ENCODE peak calls at places on chromosome 11, in seven cellular contexts. A is cardiac muscle cell, Z is PC-3, H is uterus, Y is left ventricle myocardium inferior, N is lung, C is left lung. V is an unnamed sample.

GRCh38 chr11:14914536-14914935 is 22.5 kb upstream of the CYP2R1 start:
- DNase-seq in A (no peak), Z (no peak), H (no peak), Y (no peak), N (no peak), C (no peak), V (no peak)

GRCh38 chr11:119030029-119030328 is 698 bp downstream of the SLC37A4 start:
- DNase-seq in A (no peak), Z (no peak), H (no peak), Y (no peak), N (no peak), C (no peak), V (no peak)

GRCh38 chr11:18792066-18792591 is 531 bp upstream of the PTPN5 start:
- DNase-seq in A (peak; percentile 37), Z (no peak), H (no peak), Y (no peak), N (no peak), C (no peak), V (no peak)

GRCh38 chr11:128859563-128860441 is 7.3 kb downstream of the KCNJ1 start:
- DNase-seq in A (peak; percentile 74), Z (peak; percentile 73), H (peak; percentile 49), Y (peak; percentile 76), N (peak; percentile 75), C (peak; percentile 66), V (peak; percentile 90)

GRCh38 chr11:130070829-130071205 is 1.1 kb downstream of the APLP2 start:
- DNase-seq in A (peak; percentile 54), Z (peak; percentile 36), H (no peak), Y (no peak), N (peak; percentile 59), C (peak; percentile 59), V (peak; percentile 50)

GRCh38 chr11:126034026-126034822 is 28.4 kb downstream of the CDON start:
- DNase-seq in A (no peak), Z (no peak), H (no peak), Y (no peak), N (no peak), C (no peak), V (no peak)

GRCh38 chr11:132685174-132685611 is 847.1 kb downstream of the OPCML start:
- DNase-seq in A (no peak), Z (no peak), H (no peak), Y (no peak), N (no peak), C (no peak), V (no peak)

GRCh38 chr11:124717786-124718634 is 21.7 kb upstream of the NRGN start:
- DNase-seq in A (peak; percentile 27), Z (peak; percentile 52), H (peak; percentile 27), Y (peak; percentile 56), N (peak; percentile 45), C (peak; percentile 38), V (peak; percentile 64)

GRCh38 chr11:16612801-16613400 is 125.5 kb upstream of the C11orf58 start:
- DNase-seq in A (peak; percentile 18), Z (no peak), H (no peak), Y (no peak), N (no peak), C (peak; percentile 22), V (no peak)

GRCh38 chr11:74746868-74747267 is 1.8 kb upstream of the RNF169 start:
- DNase-seq in A (no peak), Z (no peak), H (no peak), Y (no peak), N (no peak), C (no peak), V (no peak)

DNA sequence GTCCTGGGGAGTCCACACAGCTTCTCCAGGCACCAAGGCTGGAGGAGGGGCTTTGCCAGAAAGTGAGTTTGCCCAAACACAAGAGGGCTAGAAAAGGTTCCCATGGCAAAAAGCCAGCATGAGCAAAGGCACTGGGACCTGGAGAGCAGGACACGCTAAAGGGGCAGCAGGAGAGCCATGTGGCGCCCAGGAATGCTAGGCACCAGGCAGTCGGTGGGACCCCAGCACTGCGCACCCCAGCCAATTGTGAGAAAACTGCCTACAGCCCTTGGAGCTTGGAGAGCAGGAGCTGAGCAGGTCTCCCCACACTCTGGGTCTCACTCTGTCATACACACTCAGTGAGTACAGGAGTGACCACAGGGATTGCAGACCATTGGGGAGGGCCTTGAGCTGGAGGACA is 5.2 kb upstream of the RAB1B start:
- DNase-seq in A (no peak), Z (no peak), H (no peak), Y (no peak), N (no peak), C (no peak), V (no peak)
- H3K36me3 ChIP-seq in A (no peaks in the 10 kb centered on the region), Z (peaks cover 34% of the 10 kb centered on the region), H (no peaks in the 10 kb centered on the region), Y (peaks cover 48% of the 10 kb centered on the region), N (peaks cover 24% of the 10 kb centered on the region), C (peaks cover 56% of the 10 kb centered on the region), V (peaks cover 3% of the 10 kb centered on the region)

DNA sequence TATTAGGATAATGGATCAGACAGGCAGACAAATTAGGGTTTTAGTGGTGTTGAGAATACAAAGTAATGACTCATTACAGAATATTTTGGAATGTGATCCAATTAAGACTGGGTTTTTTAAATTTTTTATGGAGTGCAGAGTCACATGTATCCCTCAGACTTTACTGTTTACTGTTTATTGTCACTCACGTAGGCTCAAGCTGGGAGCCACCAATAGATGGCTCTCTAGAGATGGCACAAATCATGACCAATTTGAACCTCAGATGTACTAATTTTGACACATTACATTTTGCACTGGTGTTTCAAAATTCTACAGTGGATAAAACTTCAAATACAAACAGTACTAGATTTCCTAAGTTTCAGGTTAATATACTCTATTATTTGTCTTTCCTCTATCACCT is 53.6 kb upstream of the ANO3 start:
- DNase-seq in A (no peak), Z (no peak), H (no peak), Y (no peak), N (no peak), C (no peak), V (no peak)
- H3K36me3 ChIP-seq in A (no peaks in the 10 kb centered on the region), Z (no peaks in the 10 kb centered on the region), H (no peaks in the 10 kb centered on the region), Y (no peaks in the 10 kb centered on the region), N (no peaks in the 10 kb centered on the region), C (no peaks in the 10 kb centered on the region), V (no peaks in the 10 kb centered on the region)

DNA sequence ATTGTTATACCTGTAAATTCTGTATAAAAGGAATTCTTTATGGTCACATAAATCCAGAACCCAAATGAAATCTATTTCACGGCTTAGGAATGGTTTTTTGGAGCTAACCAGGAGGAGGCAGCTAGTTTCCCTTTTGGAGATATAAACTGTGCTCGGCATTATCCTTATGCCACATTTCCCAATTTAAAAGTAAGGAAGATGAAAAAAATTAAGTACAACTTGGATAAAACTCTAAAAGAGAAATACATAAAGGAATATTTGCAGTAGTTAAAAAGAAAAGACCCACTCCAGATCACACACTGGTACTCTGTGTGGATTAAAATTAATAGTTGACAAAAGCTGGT is 17.7 kb downstream of the DLAT start:
- DNase-seq in A (no peak), Z (no peak), H (no peak), Y (no peak), N (no peak), C (no peak), V (no peak)
- H3K36me3 ChIP-seq in A (peaks cover 80% of the 10 kb centered on the region), Z (peaks cover 61% of the 10 kb centered on the region), H (no peaks in the 10 kb centered on the region), Y (peaks cover 78% of the 10 kb centered on the region), N (peaks cover 14% of the 10 kb centered on the region), C (peaks cover 90% of the 10 kb centered on the region), V (peaks cover 2% of the 10 kb centered on the region)

GRCh38 chr11:64764753-64765152 is 5.0 kb upstream of the PYGM start:
- DNase-seq in A (no peak), Z (no peak), H (no peak), Y (no peak), N (no peak), C (peak; percentile 15), V (no peak)

GRCh38 chr11:64763804-64764611 is 4.2 kb upstream of the PYGM start:
- DNase-seq in A (peak; percentile 53), Z (no peak), H (no peak), Y (no peak), N (no peak), C (peak; percentile 28), V (no peak)

GRCh38 chr11:64762277-64762915 is 2.6 kb upstream of the PYGM start:
- DNase-seq in A (no peak), Z (peak; percentile 28), H (no peak), Y (no peak), N (no peak), C (peak; percentile 20), V (no peak)

GRCh38 chr11:64765291-64765803 is 5.6 kb upstream of the PYGM start:
- DNase-seq in A (no peak), Z (no peak), H (no peak), Y (no peak), N (no peak), C (peak; percentile 27), V (no peak)

GRCh38 chr11:64762916-64763803 is 3.4 kb upstream of the PYGM start:
- DNase-seq in A (peak; percentile 35), Z (no peak), H (peak; percentile 20), Y (no peak), N (no peak), C (peak; percentile 17), V (peak; percentile 61)
- H3K36me3 ChIP-seq in A (peaks cover 39% of the 10 kb centered on the region), Z (peaks cover 49% of the 10 kb centered on the region), H (no peaks in the 10 kb centered on the region), Y (peaks cover 51% of the 10 kb centered on the region), N (peaks cover 57% of the 10 kb centered on the region), C (peaks cover 63% of the 10 kb centered on the region), V (peaks cover 11% of the 10 kb centered on the region)

V was measured in aorta.